ENCODE peak calls at places on chromosomes 1 and 21, in ten cellular contexts. T is glutamatergic neuron, P is PC-9, D is B cell, F is HFFc6, B is HCT116, U is nephron progenitor cell, N is Calu3, O is lower lobe of right lung, R is GM12865. X is an unnamed sample.

GRCh38 chr1:39154553-39155361 is 49.7 kb upstream of the MACF1 start:
- DNase-seq in T (no peak), P (peak; percentile 85), D (no peak), F (peak; percentile 63), B (no peak), U (no peak), N (no peak), O (no peak), R (no peak), X (no peak)

GRCh38 chr21:45361033-45361997 is 43.6 kb upstream of the COL18A1 start:
- DNase-seq in T (peak; percentile 56), P (no peak), D (no peak), F (no peak), B (no peak), U (no peak), N (no peak), O (peak; percentile 26), R (no peak), X (no peak)

GRCh38 chr1:217333939-217334338 is 297.0 kb downstream of the GPATCH2 start:
- DNase-seq in T (peak; percentile 57), P (no peak), D (no peak), F (peak; percentile 2), B (peak; percentile 7), U (peak; percentile 55), N (peak; percentile 58), O (no peak), R (peak; percentile 46), X (no peak)

GRCh38 chr1:201191723-201192477 is 1.3 kb downstream of the IGFN1 start:
- DNase-seq in T (no peak), P (peak; percentile 52), D (no peak), F (peak; percentile 92), B (peak; percentile 32), U (no peak), N (no peak), O (no peak), R (no peak), X (no peak)

GRCh38 chr1:25041869-25042268 is 111.8 kb upstream of the RUNX3 start:
- DNase-seq in T (no peak), P (no peak), D (no peak), F (no peak), B (no peak), U (no peak), N (no peak), O (no peak), R (no peak), X (no peak)

GRCh38 chr1:98001764-98002163 is 80.9 kb upstream of the DPYD start:
- DNase-seq in T (no peak), P (no peak), D (no peak), F (peak; percentile 19), B (no peak), U (no peak), N (no peak), O (no peak), R (no peak), X (no peak)

GRCh38 chr1:186236921-186237320 is 138.1 kb downstream of the TPR start:
- DNase-seq in T (no peak), P (peak; percentile 66), D (no peak), F (peak; percentile 91), B (peak; percentile 62), U (no peak), N (no peak), O (no peak), R (no peak), X (no peak)

GRCh38 chr1:203364013-203364730 is 13.2 kb upstream of the FMOD start:
- DNase-seq in T (no peak), P (no peak), D (no peak), F (no peak), B (no peak), U (peak; percentile 17), N (no peak), O (no peak), R (no peak), X (no peak)

GRCh38 chr1:202276920-202277319 is 64.8 kb downstream of the UBE2T start:
- DNase-seq in T (no peak), P (peak; percentile 0), D (no peak), F (no peak), B (no peak), U (no peak), N (no peak), O (no peak), R (no peak), X (no peak)

GRCh38 chr1:66944330-66945274 is 19.8 kb downstream of the MIER1 start:
- DNase-seq in T (no peak), P (peak; percentile 66), D (no peak), F (peak; percentile 77), B (peak; percentile 52), U (no peak), N (peak; percentile 63), O (no peak), R (no peak), X (no peak)

GRCh38 chr1:88001460-88001859 is 672.8 kb downstream of the LMO4 start:
- DNase-seq in T (no peak), P (peak; percentile 58), D (no peak), F (peak; percentile 40), B (no peak), U (no peak), N (no peak), O (no peak), R (no peak), X (no peak)

GRCh38 chr1:201346337-201346939 is 31.0 kb downstream of the TNNT2 start:
- DNase-seq in T (peak; percentile 38), P (peak; percentile 58), D (no peak), F (peak; percentile 57), B (peak; percentile 54), U (peak; percentile 60), N (peak; percentile 82), O (peak; percentile 17), R (peak; percentile 36), X (peak; percentile 23)

GRCh38 chr1:22512873-22513272 is 50.4 kb upstream of the EPHA8 start:
- DNase-seq in T (no peak), P (no peak), D (no peak), F (no peak), B (no peak), U (no peak), N (no peak), O (no peak), R (no peak), X (no peak)

GRCh38 chr1:84174051-84174556 is 30.0 kb downstream of the PRKACB start:
- DNase-seq in T (no peak), P (peak; percentile 84), D (no peak), F (peak; percentile 44), B (peak; percentile 94), U (no peak), N (peak; percentile 29), O (no peak), R (no peak), X (no peak)

GRCh38 chr1:59926381-59927243 is at the start of gene CYP2J2:
- DNase-seq in T (peak; percentile 63), P (peak; percentile 47), D (no peak), F (no peak), B (peak; percentile 10), U (peak; percentile 80), N (peak; percentile 79), O (peak; percentile 63), R (no peak), X (peak; percentile 46)

GRCh38 chr1:67711850-67712202 is 26.8 kb downstream of the GADD45A start:
- DNase-seq in T (no peak), P (no peak), D (no peak), F (no peak), B (no peak), U (no peak), N (no peak), O (no peak), R (no peak), X (no peak)

DNA sequence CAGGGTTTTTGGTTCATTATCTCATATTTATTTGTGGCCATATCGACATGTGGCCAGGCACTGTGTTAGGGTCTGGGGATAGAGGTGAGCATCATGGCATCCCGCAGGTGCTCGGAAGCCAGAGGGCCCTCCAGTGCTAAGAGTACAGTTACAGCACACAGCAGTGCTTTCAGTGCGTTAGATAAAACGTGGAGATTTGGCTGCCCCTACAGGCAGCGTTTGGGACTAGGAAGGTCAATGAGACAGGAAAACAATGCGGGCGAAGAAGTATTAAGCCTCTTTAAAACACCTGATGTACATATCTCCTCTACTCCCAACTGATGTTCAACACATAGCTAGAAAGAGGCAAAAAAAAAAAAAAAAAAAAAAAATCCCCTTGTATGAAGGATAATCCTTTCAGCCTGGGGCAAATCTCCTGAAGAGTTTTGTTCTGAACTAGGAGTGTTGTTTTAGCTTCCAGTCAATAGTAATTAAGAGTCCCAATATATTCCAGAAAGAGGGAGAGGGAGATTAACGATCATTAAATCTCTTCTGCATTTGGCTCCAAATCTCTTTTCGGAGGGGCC is 80.1 kb downstream of the CAPZB start:
- DNase-seq in T (no peak), P (no peak), D (no peak), F (no peak), B (no peak), U (no peak), N (no peak), O (no peak), R (no peak), X (no peak)
- TF ChIP-seq CTCF in T (peak; percentile 33), P (no peak), D (no peak), F (peak; percentile 31), B (peak; percentile 26), U (no peak), N (no peak), O (no peak), R (no peak), X (no peak)

DNA sequence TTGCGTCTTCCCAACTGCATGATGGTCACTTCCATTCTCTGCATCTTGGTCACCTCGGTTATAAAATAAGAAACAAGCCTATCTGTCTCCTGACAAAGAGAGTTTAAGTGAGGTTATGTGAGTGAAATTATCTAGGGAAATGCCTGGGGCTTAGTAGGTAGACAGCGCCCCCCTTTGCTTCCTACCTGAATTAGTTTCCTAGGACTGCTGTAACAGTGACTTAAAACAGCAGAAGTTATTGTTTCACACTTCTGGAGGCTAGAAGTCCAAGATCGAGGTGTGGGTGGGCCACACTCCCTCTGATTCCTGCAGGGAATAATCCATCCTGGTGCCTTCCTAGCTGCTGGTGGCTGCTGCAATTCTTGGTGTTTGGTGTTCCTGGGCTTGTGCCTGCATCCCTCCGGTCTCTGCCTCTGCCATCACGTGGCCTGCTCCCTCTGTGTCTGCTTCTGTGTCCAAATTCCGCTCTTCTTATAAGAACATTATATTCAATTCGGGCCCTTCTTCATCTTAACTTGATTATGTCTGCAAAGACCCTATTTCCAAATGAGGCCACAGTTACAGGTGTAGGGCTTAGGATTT is 92.6 kb downstream of the IGSF21 start:
- DNase-seq in T (no peak), P (no peak), D (no peak), F (no peak), B (no peak), U (no peak), N (no peak), O (no peak), R (no peak), X (no peak)
- TF ChIP-seq CTCF in T (peak; percentile 41), P (no peak), D (no peak), F (no peak), B (peak; percentile 42), U (no peak), N (no peak), O (no peak), R (no peak), X (no peak)

GRCh38 chr21:25350056-25350455 is 257.2 kb downstream of the MRPL39 start:
- DNase-seq in T (peak; percentile 30), P (no peak), D (no peak), F (peak; percentile 57), B (no peak), U (peak; percentile 28), N (no peak), O (no peak), R (peak; percentile 46), X (no peak)
- TF ChIP-seq CTCF in T (peak; percentile 31), P (peak; percentile 36), D (peak; percentile 31), F (peak; percentile 92), B (peak; percentile 31), U (peak; percentile 38), N (no peak), O (peak; percentile 24), R (peak; percentile 38), X (peak; percentile 18)

GRCh38 chr1:244730153-244730933 is 77.4 kb downstream of the DESI2 start:
- DNase-seq in T (peak; percentile 53), P (no peak), D (no peak), F (no peak), B (no peak), U (peak; percentile 70), N (peak; percentile 58), O (peak; percentile 57), R (peak; percentile 45), X (no peak)
- TF ChIP-seq CTCF in T (no peak), P (no peak), D (no peak), F (peak; percentile 32), B (no peak), U (no peak), N (no peak), O (no peak), R (no peak), X (no peak)

X was measured in CD14-positive monocyte.